ENCODE peak calls at places on chromosomes 1 and 21, in seven cellular contexts. One of them, this sample, is unnamed.

GRCh38 chr1:21921100-21921875 is 15.8 kb downstream of the HSPG2 start:
- DNase-seq in stomach: peak
- DNase-seq in suprapubic skin: no peak
- DNase-seq in heart left ventricle: peak
- DNase-seq in GM12892: no peak
- DNase-seq in tibial nerve: no peak
- DNase-seq in IMR-90: no peak
- DNase-seq in this sample: no peak

GRCh38 chr1:43766086-43766784 is 58.9 kb downstream of the ST3GAL3 start:
- DNase-seq in tibial nerve: no peak
- DNase-seq in suprapubic skin: no peak
- DNase-seq in IMR-90: no peak
- DNase-seq in stomach: no peak
- DNase-seq in heart left ventricle: no peak
- DNase-seq in GM12892: no peak
- DNase-seq in this sample: no peak

GRCh38 chr1:94013331-94013925 is 104.2 kb upstream of the GCLM start:
- DNase-seq in suprapubic skin: no peak
- DNase-seq in stomach: no peak
- DNase-seq in IMR-90: no peak
- DNase-seq in GM12892: no peak
- DNase-seq in tibial nerve: no peak
- DNase-seq in heart left ventricle: peak
- DNase-seq in this sample: no peak

GRCh38 chr1:245855846-245856730 is 651.0 kb downstream of the SMYD3 start:
- DNase-seq in heart left ventricle: no peak
- DNase-seq in IMR-90: peak
- DNase-seq in suprapubic skin: no peak
- DNase-seq in tibial nerve: no peak
- DNase-seq in stomach: no peak
- DNase-seq in GM12892: no peak
- DNase-seq in this sample: no peak

GRCh38 chr21:29647353-29647781 is 292.4 kb downstream of the GRIK1 start:
- DNase-seq in stomach: no peak
- DNase-seq in GM12892: no peak
- DNase-seq in IMR-90: peak
- DNase-seq in suprapubic skin: no peak
- DNase-seq in heart left ventricle: no peak
- DNase-seq in tibial nerve: no peak
- DNase-seq in this sample: no peak

GRCh38 chr1:39491146-39491921 is at the start of gene BMP8A:
- DNase-seq in stomach: peak
- DNase-seq in GM12892: peak
- DNase-seq in heart left ventricle: peak
- DNase-seq in IMR-90: no peak
- DNase-seq in tibial nerve: no peak
- DNase-seq in suprapubic skin: no peak
- DNase-seq in this sample: no peak

GRCh38 chr1:226862900-226863299 is 7.5 kb upstream of the PSEN2 start:
- DNase-seq in heart left ventricle: no peak
- DNase-seq in stomach: no peak
- DNase-seq in tibial nerve: no peak
- DNase-seq in GM12892: no peak
- DNase-seq in IMR-90: peak
- DNase-seq in suprapubic skin: no peak
- DNase-seq in this sample: no peak

GRCh38 chr1:156725683-156726280 is 2.5 kb upstream of the METTL25B start:
- DNase-seq in GM12892: peak
- DNase-seq in tibial nerve: peak
- DNase-seq in suprapubic skin: peak
- DNase-seq in IMR-90: peak
- DNase-seq in stomach: peak
- DNase-seq in heart left ventricle: peak
- DNase-seq in this sample: peak

GRCh38 chr1:58290685-58291372 is 255.7 kb downstream of the OMA1 start:
- DNase-seq in GM12892: no peak
- DNase-seq in suprapubic skin: no peak
- DNase-seq in heart left ventricle: peak
- DNase-seq in tibial nerve: no peak
- DNase-seq in IMR-90: peak
- DNase-seq in stomach: no peak
- DNase-seq in this sample: no peak

GRCh38 chr21:35178812-35179211 is 129.7 kb upstream of the RUNX1 start:
- DNase-seq in suprapubic skin: no peak
- DNase-seq in IMR-90: peak
- DNase-seq in tibial nerve: no peak
- DNase-seq in heart left ventricle: no peak
- DNase-seq in GM12892: no peak
- DNase-seq in stomach: no peak
- DNase-seq in this sample: no peak

GRCh38 chr1:232575524-232576040 is 54.4 kb downstream of the SIPA1L2 start:
- DNase-seq in GM12892: no peak
- DNase-seq in suprapubic skin: no peak
- DNase-seq in heart left ventricle: no peak
- DNase-seq in tibial nerve: no peak
- DNase-seq in IMR-90: peak
- DNase-seq in stomach: no peak
- DNase-seq in this sample: no peak

GRCh38 chr21:29125979-29126378 is 4.5 kb upstream of the MAP3K7CL start:
- DNase-seq in heart left ventricle: no peak
- DNase-seq in stomach: no peak
- DNase-seq in suprapubic skin: no peak
- DNase-seq in GM12892: no peak
- DNase-seq in tibial nerve: no peak
- DNase-seq in IMR-90: no peak
- DNase-seq in this sample: no peak

GRCh38 chr1:70384542-70384941 is 26.5 kb upstream of the CTH start:
- DNase-seq in heart left ventricle: no peak
- DNase-seq in IMR-90: no peak
- DNase-seq in suprapubic skin: no peak
- DNase-seq in stomach: no peak
- DNase-seq in tibial nerve: no peak
- DNase-seq in GM12892: no peak
- DNase-seq in this sample: no peak

GRCh38 chr1:111784273-111784901 is 28.7 kb downstream of the DDX20 start:
- DNase-seq in tibial nerve: no peak
- DNase-seq in suprapubic skin: no peak
- DNase-seq in heart left ventricle: no peak
- DNase-seq in stomach: no peak
- DNase-seq in GM12892: no peak
- DNase-seq in IMR-90: no peak
- DNase-seq in this sample: no peak

GRCh38 chr1:90994461-90994860 is 27.4 kb downstream of the ZNF644 start:
- DNase-seq in IMR-90: no peak
- DNase-seq in heart left ventricle: no peak
- DNase-seq in tibial nerve: no peak
- DNase-seq in stomach: no peak
- DNase-seq in GM12892: no peak
- DNase-seq in suprapubic skin: no peak
- DNase-seq in this sample: no peak

GRCh38 chr1:201496296-201496690 is 10.6 kb downstream of the CSRP1 start:
- DNase-seq in suprapubic skin: no peak
- DNase-seq in heart left ventricle: no peak
- DNase-seq in stomach: no peak
- DNase-seq in GM12892: no peak
- DNase-seq in tibial nerve: no peak
- DNase-seq in IMR-90: no peak
- DNase-seq in this sample: no peak

GRCh38 chr1:201497935-201498509 is 8.9 kb downstream of the CSRP1 start:
- DNase-seq in tibial nerve: no peak
- DNase-seq in IMR-90: no peak
- DNase-seq in suprapubic skin: no peak
- DNase-seq in GM12892: no peak
- DNase-seq in heart left ventricle: no peak
- DNase-seq in stomach: no peak
- DNase-seq in this sample: no peak

GRCh38 chr1:201498621-201499020 is 8.3 kb downstream of the CSRP1 start:
- DNase-seq in heart left ventricle: no peak
- DNase-seq in GM12892: no peak
- DNase-seq in stomach: no peak
- DNase-seq in IMR-90: no peak
- DNase-seq in tibial nerve: no peak
- DNase-seq in suprapubic skin: no peak
- DNase-seq in this sample: no peak

GRCh38 chr1:201493757-201494617 is 12.9 kb downstream of the CSRP1 start:
- DNase-seq in GM12892: no peak
- DNase-seq in suprapubic skin: no peak
- DNase-seq in IMR-90: peak
- DNase-seq in tibial nerve: no peak
- DNase-seq in stomach: peak
- DNase-seq in heart left ventricle: peak
- DNase-seq in this sample: no peak

DNA sequence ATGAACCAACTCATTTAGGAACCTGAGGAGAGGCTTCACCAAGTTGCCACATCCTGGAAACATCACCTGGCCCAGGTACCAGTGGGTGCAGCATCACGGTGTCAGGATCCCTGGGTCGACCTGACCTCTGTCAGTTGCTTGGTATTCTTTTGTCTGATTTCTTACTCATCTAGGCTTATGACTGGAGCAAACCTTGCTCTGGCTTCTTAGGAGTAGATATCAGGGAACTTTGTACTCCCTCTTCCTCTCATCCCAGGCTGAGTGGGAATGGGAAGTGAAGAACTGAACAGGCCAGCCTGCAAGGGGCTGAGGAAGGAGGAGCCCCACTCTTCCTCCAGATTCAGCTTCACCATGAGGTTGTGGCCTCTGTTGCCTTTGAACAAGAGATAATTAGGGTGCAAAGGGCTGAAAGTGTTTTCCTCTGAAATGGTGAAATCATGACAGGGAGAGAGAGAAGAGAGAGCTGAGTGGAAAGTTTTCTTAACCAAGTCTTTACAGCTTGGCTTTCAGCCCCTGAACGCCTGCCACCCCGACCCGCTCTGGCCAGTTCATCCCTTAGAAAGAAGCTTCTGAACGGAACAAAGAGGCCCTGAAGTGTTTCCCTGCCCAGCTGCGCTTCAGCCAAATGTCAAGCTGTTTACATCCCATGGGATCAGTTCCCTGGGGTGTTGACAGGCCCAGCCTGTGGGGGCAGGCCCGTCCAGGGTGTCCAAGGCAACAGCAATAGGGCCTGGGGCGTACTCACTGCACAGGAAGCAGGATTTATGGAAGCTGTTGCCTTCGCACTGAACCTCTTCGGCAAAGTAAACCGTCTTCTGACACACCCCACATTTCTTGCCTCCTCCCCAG is 11.3 kb downstream of the CSRP1 start:
- DNase-seq in tibial nerve: peak
- DNase-seq in stomach: peak
- DNase-seq in heart left ventricle: peak
- DNase-seq in GM12892: no peak
- DNase-seq in IMR-90: peak
- DNase-seq in suprapubic skin: peak
- DNase-seq in this sample: no peak
- TF ChIP-seq POLR2A in tibial nerve: no peak
- TF ChIP-seq POLR2A in stomach: no peak
- TF ChIP-seq POLR2A in heart left ventricle: no peak
- TF ChIP-seq POLR2A in GM12892: no peak
- TF ChIP-seq POLR2A in IMR-90: no peak
- TF ChIP-seq POLR2A in suprapubic skin: no peak
- TF ChIP-seq POLR2A in this sample: no peak

DNA sequence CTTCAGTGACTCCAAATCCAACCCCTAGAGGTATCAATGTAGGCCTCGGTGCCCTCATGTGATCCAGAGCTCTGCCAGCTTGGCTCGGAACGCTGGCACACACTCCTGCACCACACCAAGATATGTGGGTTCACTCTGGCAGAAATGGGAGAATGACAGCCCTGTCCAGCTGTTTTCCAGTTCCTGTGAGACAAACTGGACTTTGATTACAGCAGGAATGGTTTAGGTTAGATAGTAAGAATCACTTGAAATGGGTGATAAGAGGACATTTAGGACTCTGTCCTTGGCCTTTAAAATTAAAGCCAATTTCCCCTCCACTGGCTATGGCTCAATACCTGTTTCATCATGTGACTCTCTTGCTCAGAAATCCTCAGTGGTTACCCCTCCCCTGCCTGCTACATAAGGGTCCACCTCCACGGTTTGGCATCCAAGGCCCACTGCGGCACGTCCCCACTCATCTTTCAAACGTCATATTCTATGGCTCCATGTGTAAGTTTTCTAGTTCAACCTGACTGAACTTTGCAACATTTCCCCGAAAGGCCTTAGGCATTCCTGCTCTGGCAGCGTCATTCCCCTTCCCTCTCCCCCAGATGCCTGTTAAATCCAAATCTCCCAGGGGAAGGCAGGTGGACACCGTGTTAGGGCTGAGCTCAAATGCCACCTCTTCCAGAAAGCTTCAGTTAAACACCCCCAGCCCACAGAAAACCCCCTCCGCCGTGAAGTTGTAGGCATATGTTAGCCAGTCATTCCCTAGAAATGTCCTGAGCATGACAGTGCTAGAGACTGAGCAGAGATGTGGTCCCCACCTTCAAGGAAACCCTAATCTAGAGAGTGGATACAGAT is 44.6 kb downstream of the PLEKHA6 start:
- DNase-seq in suprapubic skin: no peak
- DNase-seq in heart left ventricle: no peak
- DNase-seq in GM12892: no peak
- DNase-seq in IMR-90: no peak
- DNase-seq in tibial nerve: no peak
- DNase-seq in stomach: no peak
- DNase-seq in this sample: no peak
- TF ChIP-seq POLR2A in suprapubic skin: no peak
- TF ChIP-seq POLR2A in heart left ventricle: no peak
- TF ChIP-seq POLR2A in GM12892: no peak
- TF ChIP-seq POLR2A in IMR-90: no peak
- TF ChIP-seq POLR2A in tibial nerve: no peak
- TF ChIP-seq POLR2A in stomach: no peak
- TF ChIP-seq POLR2A in this sample: no peak

DNA sequence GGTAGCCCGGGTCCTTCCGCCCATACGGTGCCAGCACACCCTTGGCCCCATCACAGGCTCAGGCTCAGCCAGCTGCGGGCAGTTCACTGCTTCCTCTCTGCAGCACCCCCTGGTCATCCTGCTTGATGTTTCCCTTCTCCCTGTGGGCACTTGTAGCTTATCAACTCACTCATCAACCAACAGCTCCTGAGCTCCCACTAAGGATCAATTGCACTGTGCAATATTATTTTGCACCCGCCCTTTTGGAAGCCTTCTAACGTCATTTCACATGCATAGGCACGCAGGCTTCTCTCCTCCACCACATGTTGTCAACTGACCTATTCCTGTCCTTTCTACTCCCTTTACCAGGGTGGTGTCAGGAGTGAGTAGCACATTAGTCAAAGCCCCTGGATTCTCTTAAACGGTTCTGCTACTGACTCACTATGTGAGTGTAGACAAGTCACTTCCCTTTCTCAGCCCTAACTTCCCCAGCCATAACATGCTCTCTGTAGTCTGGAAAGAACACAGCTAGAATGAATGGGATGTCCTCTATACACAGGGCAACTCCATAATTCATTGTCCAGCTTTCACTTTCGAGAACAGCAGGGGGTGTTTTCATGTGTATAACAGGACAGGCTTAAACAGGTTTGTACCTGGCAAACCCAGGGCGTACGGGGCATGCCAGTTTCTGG is 47.1 kb upstream of the IRF2BP2 start:
- DNase-seq in IMR-90: peak
- DNase-seq in tibial nerve: no peak
- DNase-seq in GM12892: no peak
- DNase-seq in suprapubic skin: no peak
- DNase-seq in heart left ventricle: no peak
- DNase-seq in stomach: no peak
- DNase-seq in this sample: peak
- TF ChIP-seq POLR2A in IMR-90: no peak
- TF ChIP-seq POLR2A in tibial nerve: no peak
- TF ChIP-seq POLR2A in GM12892: no peak
- TF ChIP-seq POLR2A in suprapubic skin: no peak
- TF ChIP-seq POLR2A in heart left ventricle: no peak
- TF ChIP-seq POLR2A in stomach: no peak
- TF ChIP-seq POLR2A in this sample: peak

GRCh38 chr1:41780322-41780721 is 138.4 kb downstream of the HIVEP3 start:
- DNase-seq in IMR-90: no peak
- DNase-seq in stomach: no peak
- DNase-seq in GM12892: no peak
- DNase-seq in suprapubic skin: no peak
- DNase-seq in tibial nerve: no peak
- DNase-seq in heart left ventricle: no peak
- DNase-seq in this sample: no peak
- TF ChIP-seq POLR2A in IMR-90: no peak
- TF ChIP-seq POLR2A in stomach: no peak
- TF ChIP-seq POLR2A in GM12892: no peak
- TF ChIP-seq POLR2A in suprapubic skin: no peak
- TF ChIP-seq POLR2A in tibial nerve: no peak
- TF ChIP-seq POLR2A in heart left ventricle: no peak
- TF ChIP-seq POLR2A in this sample: no peak